ENCODE peak calls at places on chromosome 16, in four cellular contexts. C is H9, Z is neural progenitor cell, S is endothelial cell of umbilical vein. M is an unnamed sample.

GRCh38 chr16:31348578-31348977 is 6.4 kb upstream of the ITGAX start:
- DNase-seq in C (no peak), Z (no peak), S (no peak), M (no peak)

GRCh38 chr16:50933257-50933656 is 191.4 kb downstream of the CYLD start:
- DNase-seq in C (no peak), Z (no peak), S (no peak), M (no peak)

GRCh38 chr16:73048292-73049050 is 543 bp upstream of the ZFHX3 start:
- DNase-seq in C (no peak), Z (peak), S (peak), M (peak)

GRCh38 chr16:24700549-24701392 is 28.7 kb upstream of the TNRC6A start:
- DNase-seq in S (peak), Z (no peak), C (peak), M (peak)

GRCh38 chr16:22813223-22813945 is 578 bp upstream of the HS3ST2 start:
- DNase-seq in Z (peak), S (peak), C (peak), M (peak)

GRCh38 chr16:58503863-58504688 is 4.1 kb downstream of the NDRG4 start:
- DNase-seq in S (no peak), Z (no peak), C (no peak), M (no peak)

GRCh38 chr16:70725912-70726828 is 40.3 kb upstream of the MTSS2 start:
- DNase-seq in C (no peak), S (no peak), Z (no peak), M (no peak)

GRCh38 chr16:86431540-86431939 is 78.8 kb upstream of the FOXF1 start:
- DNase-seq in Z (no peak), S (no peak), C (no peak), M (no peak)

GRCh38 chr16:84582958-84583516 is 34.8 kb downstream of the COTL1 start:
- DNase-seq in C (peak), Z (no peak), S (no peak), M (no peak)

GRCh38 chr16:83762141-83763024 is 45.4 kb upstream of the HSBP1 start:
- DNase-seq in C (no peak), S (no peak), Z (no peak), M (no peak)

GRCh38 chr16:57988929-57989328 is 11.5 kb downstream of the ZNF319 start:
- DNase-seq in Z (no peak), S (no peak), C (peak), M (no peak)

GRCh38 chr16:77434365-77435239 is at the start of gene ADAMTS18:
- DNase-seq in S (peak), Z (peak), C (peak), M (peak)

GRCh38 chr16:66605177-66605999 is 884 bp downstream of the CMTM3 start:
- DNase-seq in Z (peak), C (peak), S (peak), M (peak)

GRCh38 chr16:26505501-26505900 is 561.2 kb upstream of the C16orf82 start:
- DNase-seq in S (no peak), Z (peak), C (no peak), M (no peak)
- TF ChIP-seq CTCF in S (no peak), Z (no peak), C (no peak), M (no peak)

DNA sequence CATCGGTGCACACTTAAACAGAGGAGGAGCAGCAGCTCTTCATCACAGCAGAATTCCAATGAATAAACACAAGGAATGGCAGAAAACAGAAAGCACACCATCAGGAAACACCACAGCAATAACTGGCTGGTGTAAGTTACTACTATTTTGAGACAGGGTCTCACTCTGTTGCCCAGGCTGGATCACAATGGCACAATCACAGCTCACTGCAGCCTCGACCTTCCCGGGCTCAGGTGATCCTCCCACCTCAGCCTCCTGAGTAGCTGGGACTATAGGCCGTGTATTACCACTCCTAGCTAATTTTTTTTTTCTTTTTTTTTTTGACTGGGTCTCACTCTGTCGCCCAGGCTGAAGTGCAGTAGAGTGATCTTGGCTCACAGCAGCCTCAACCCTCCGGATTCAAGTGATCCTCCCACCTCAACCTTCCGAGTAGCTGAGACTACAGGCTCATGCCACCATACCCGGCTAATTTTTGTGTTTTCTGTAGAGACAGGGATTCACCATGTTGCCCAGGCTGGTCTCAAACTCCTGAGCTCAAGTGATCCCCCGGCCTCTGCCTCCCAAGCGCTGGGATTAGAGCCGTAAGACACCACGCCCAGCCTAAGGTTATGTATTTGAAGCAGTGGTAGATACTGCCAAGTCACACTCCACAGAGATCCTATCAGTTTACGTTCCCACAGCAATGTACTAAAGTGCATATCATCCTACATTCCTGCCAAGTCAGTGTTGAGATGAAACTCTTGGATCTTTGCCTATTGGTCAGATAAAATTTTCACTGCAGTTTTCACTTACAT is 20.7 kb downstream of the TRAP1 start:
- DNase-seq in C (no peak), Z (no peak), S (no peak), M (no peak)
- H3K4me2 ChIP-seq in C (no peak), Z (no peak), S (no peak), M (no peak)

DNA sequence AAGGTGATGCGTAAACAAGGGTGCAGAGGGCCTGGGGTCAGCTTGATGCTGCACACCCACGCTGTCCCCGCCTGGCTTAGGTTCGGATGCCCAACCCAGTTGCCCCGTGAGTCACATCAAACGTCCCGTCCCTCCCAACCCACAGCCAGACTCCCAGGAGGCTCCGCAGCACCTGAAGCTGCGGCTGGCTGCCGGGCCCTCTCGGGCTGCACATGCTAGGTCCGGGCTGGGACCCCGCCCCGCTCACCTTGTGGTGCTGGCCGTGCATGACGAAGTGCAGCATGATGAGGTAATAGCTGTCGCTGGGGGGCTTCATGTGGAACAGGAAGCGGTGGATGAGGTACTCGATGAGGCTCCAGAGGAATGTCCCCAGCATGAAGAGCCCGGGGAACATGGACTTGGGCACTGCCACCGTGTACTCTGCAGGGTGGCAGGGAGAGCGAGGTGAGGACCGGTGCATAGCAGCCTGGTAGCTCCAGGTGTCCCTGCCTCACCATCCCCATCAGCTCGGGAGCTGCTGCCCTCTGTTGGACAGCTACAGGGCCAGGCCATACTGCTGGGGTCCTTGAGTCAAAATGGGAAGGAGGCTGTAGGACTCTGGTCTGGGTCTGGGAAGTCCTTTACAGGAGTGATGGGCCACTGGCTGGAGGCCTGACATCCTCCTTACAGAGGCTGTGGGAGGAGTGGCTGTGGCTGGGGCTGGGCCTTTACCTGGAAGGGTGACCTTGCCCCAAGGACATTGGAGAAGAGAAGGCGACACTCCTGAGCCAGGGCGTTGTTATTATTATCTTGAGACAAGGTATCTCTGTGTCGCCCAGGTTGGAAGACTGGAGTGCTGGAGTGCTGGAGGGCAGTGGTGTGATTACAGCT is 18.3 kb upstream of the MLKL start:
- DNase-seq in Z (no peak), C (no peak), S (no peak), M (no peak)
- TF ChIP-seq CTCF in Z (no peak), C (peak), S (no peak), M (no peak)

GRCh38 chr16:89375021-89375420 is 115.3 kb downstream of the ANKRD11 start:
- DNase-seq in S (no peak), Z (peak), C (no peak), M (no peak)
- H3K4me2 ChIP-seq in S (no peak), Z (no peak), C (no peak), M (no peak)

DNA sequence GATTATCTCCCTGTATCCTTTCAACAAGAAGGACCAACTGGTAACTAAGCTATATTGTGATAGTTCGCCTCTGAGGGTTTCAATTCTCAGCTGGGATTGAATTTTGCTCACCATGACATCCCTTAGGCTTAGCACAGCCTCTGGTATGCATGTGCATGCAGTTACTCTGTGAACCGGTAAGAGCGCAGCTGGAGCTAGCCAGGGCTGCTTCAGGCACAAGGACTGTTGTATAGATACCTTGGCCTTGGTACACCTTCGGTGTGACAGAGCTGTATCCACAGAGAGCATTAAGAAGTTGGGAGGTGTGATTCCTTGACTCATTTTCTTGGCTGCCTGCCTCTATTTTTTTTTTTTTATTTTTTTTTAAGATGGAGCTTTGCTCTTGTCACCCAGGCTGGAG is 2.3 kb upstream of the NUTF2 start:
- DNase-seq in C (no peak), Z (peak), S (no peak), M (no peak)
- TF ChIP-seq CTCF in C (peak), Z (no peak), S (no peak), M (no peak)

GRCh38 chr16:87441886-87442580 is 49.9 kb downstream of the MAP1LC3B start:
- DNase-seq in S (no peak), C (no peak), Z (no peak), M (no peak)
- H3K4me2 ChIP-seq in S (no peak), C (no peak), Z (no peak), M (no peak)

GRCh38 chr16:67807148-67807682 is 526 bp downstream of the TSNAXIP1 start:
- DNase-seq in C (no peak), S (no peak), Z (no peak), M (no peak)
- TF ChIP-seq CTCF in C (peak), S (no peak), Z (peak), M (peak)

GRCh38 chr16:4489030-4489429 is 12.8 kb downstream of the HMOX2 start:
- DNase-seq in C (no peak), S (peak), Z (no peak), M (no peak)
- H3K4me2 ChIP-seq in C (no peak), S (no peak), Z (no peak), M (peak)

GRCh38 chr16:383326-384020 is 1.7 kb upstream of the PGAP6 start:
- DNase-seq in S (peak), Z (peak), C (peak), M (no peak)

GRCh38 chr16:391885-392335 is 5.1 kb upstream of the NME4 start:
- DNase-seq in C (peak), S (peak), Z (peak), M (peak)

GRCh38 chr16:389317-389716 is 7.5 kb upstream of the PGAP6 start:
- DNase-seq in C (no peak), Z (no peak), S (no peak), M (no peak)

GRCh38 chr16:381788-382717 is at the start of gene PGAP6:
- DNase-seq in C (no peak), S (peak), Z (peak), M (peak)

GRCh38 chr16:386641-387156 is 4.9 kb upstream of the PGAP6 start:
- DNase-seq in S (no peak), Z (no peak), C (no peak), M (no peak)
- TF ChIP-seq CTCF in S (no peak), Z (peak), C (peak), M (peak)